ENCODE peak calls at places on chromosome 12, in ten cellular contexts. One of them, this sample, is unnamed.
A peak's percentile ranks its signal among the peaks of the same experiment; 100 is the strongest.

GRCh38 chr12:124658302-124658701 is 90.9 kb upstream of the NCOR2 start:
- DNase-seq in astrocyte of the spinal cord: no peak
- DNase-seq in epithelial cell of esophagus: no peak
- DNase-seq in Caco-2: no peak
- DNase-seq in natural killer cell: no peak
- DNase-seq in gastrocnemius medialis: no peak
- DNase-seq in psoas muscle: no peak
- DNase-seq in fibroblast of villous mesenchyme: no peak
- DNase-seq in suprapubic skin: no peak
- DNase-seq in neural crest cell: no peak
- DNase-seq in this sample: no peak

GRCh38 chr12:6069452-6070093 is 54.9 kb downstream of the VWF start:
- DNase-seq in astrocyte of the spinal cord: peak; percentile 78
- DNase-seq in natural killer cell: no peak
- DNase-seq in gastrocnemius medialis: no peak
- DNase-seq in fibroblast of villous mesenchyme: peak; percentile 91
- DNase-seq in suprapubic skin: no peak
- DNase-seq in psoas muscle: no peak
- DNase-seq in epithelial cell of esophagus: peak; percentile 88
- DNase-seq in Caco-2: no peak
- DNase-seq in neural crest cell: no peak
- DNase-seq in this sample: no peak

GRCh38 chr12:62653740-62654139 is 187.1 kb downstream of the MON2 start:
- DNase-seq in epithelial cell of esophagus: no peak
- DNase-seq in psoas muscle: no peak
- DNase-seq in natural killer cell: no peak
- DNase-seq in astrocyte of the spinal cord: no peak
- DNase-seq in suprapubic skin: no peak
- DNase-seq in fibroblast of villous mesenchyme: no peak
- DNase-seq in neural crest cell: no peak
- DNase-seq in gastrocnemius medialis: no peak
- DNase-seq in Caco-2: no peak
- DNase-seq in this sample: no peak

GRCh38 chr12:52585951-52586350 is 12.3 kb upstream of the KRT74 start:
- DNase-seq in epithelial cell of esophagus: no peak
- DNase-seq in psoas muscle: no peak
- DNase-seq in suprapubic skin: no peak
- DNase-seq in natural killer cell: peak; percentile 59
- DNase-seq in neural crest cell: no peak
- DNase-seq in astrocyte of the spinal cord: no peak
- DNase-seq in Caco-2: no peak
- DNase-seq in fibroblast of villous mesenchyme: no peak
- DNase-seq in gastrocnemius medialis: no peak
- DNase-seq in this sample: no peak

GRCh38 chr12:120234643-120235368 is 30.7 kb downstream of the PXN start:
- DNase-seq in Caco-2: peak; percentile 82
- DNase-seq in epithelial cell of esophagus: peak; percentile 86
- DNase-seq in neural crest cell: peak; percentile 44
- DNase-seq in psoas muscle: peak; percentile 96
- DNase-seq in astrocyte of the spinal cord: peak; percentile 96
- DNase-seq in fibroblast of villous mesenchyme: peak; percentile 95
- DNase-seq in natural killer cell: no peak
- DNase-seq in gastrocnemius medialis: peak; percentile 99
- DNase-seq in suprapubic skin: peak; percentile 94
- DNase-seq in this sample: peak; percentile 88

GRCh38 chr12:65501093-65501621 is 222.7 kb downstream of the MSRB3 start:
- DNase-seq in psoas muscle: peak; percentile 76
- DNase-seq in suprapubic skin: no peak
- DNase-seq in fibroblast of villous mesenchyme: no peak
- DNase-seq in neural crest cell: no peak
- DNase-seq in epithelial cell of esophagus: no peak
- DNase-seq in gastrocnemius medialis: peak; percentile 25
- DNase-seq in astrocyte of the spinal cord: peak; percentile 56
- DNase-seq in Caco-2: no peak
- DNase-seq in natural killer cell: no peak
- DNase-seq in this sample: peak; percentile 74

GRCh38 chr12:49895773-49896172 is 7.9 kb downstream of the FAIM2 start:
- DNase-seq in gastrocnemius medialis: no peak
- DNase-seq in epithelial cell of esophagus: no peak
- DNase-seq in psoas muscle: peak; percentile 28
- DNase-seq in Caco-2: no peak
- DNase-seq in suprapubic skin: no peak
- DNase-seq in fibroblast of villous mesenchyme: no peak
- DNase-seq in neural crest cell: no peak
- DNase-seq in natural killer cell: no peak
- DNase-seq in astrocyte of the spinal cord: no peak
- DNase-seq in this sample: no peak

GRCh38 chr12:109757671-109758265 is 44.1 kb downstream of the FAM222A start:
- DNase-seq in Caco-2: no peak
- DNase-seq in astrocyte of the spinal cord: no peak
- DNase-seq in psoas muscle: peak; percentile 18
- DNase-seq in natural killer cell: no peak
- DNase-seq in gastrocnemius medialis: no peak
- DNase-seq in neural crest cell: no peak
- DNase-seq in suprapubic skin: peak; percentile 30
- DNase-seq in epithelial cell of esophagus: no peak
- DNase-seq in fibroblast of villous mesenchyme: no peak
- DNase-seq in this sample: no peak

GRCh38 chr12:63940295-63940997 is 95.9 kb downstream of the SRGAP1 start:
- DNase-seq in gastrocnemius medialis: no peak
- DNase-seq in Caco-2: no peak
- DNase-seq in epithelial cell of esophagus: no peak
- DNase-seq in natural killer cell: no peak
- DNase-seq in neural crest cell: no peak
- DNase-seq in fibroblast of villous mesenchyme: no peak
- DNase-seq in suprapubic skin: no peak
- DNase-seq in psoas muscle: no peak
- DNase-seq in astrocyte of the spinal cord: no peak
- DNase-seq in this sample: no peak

GRCh38 chr12:117900561-117900960 is 68.2 kb downstream of the KSR2 start:
- DNase-seq in fibroblast of villous mesenchyme: no peak
- DNase-seq in psoas muscle: no peak
- DNase-seq in suprapubic skin: no peak
- DNase-seq in astrocyte of the spinal cord: peak; percentile 10
- DNase-seq in natural killer cell: no peak
- DNase-seq in Caco-2: no peak
- DNase-seq in neural crest cell: no peak
- DNase-seq in gastrocnemius medialis: no peak
- DNase-seq in epithelial cell of esophagus: peak; percentile 15
- DNase-seq in this sample: no peak

GRCh38 chr12:2238111-2238510 is 185.3 kb downstream of the CACNA1C start:
- DNase-seq in suprapubic skin: no peak
- DNase-seq in Caco-2: no peak
- DNase-seq in gastrocnemius medialis: no peak
- DNase-seq in psoas muscle: no peak
- DNase-seq in natural killer cell: no peak
- DNase-seq in epithelial cell of esophagus: no peak
- DNase-seq in fibroblast of villous mesenchyme: no peak
- DNase-seq in astrocyte of the spinal cord: no peak
- DNase-seq in neural crest cell: no peak
- DNase-seq in this sample: no peak

GRCh38 chr12:112314981-112315380 is 67.2 kb downstream of the HECTD4 start:
- DNase-seq in epithelial cell of esophagus: peak; percentile 4
- DNase-seq in natural killer cell: no peak
- DNase-seq in neural crest cell: no peak
- DNase-seq in gastrocnemius medialis: no peak
- DNase-seq in astrocyte of the spinal cord: peak; percentile 42
- DNase-seq in psoas muscle: no peak
- DNase-seq in suprapubic skin: no peak
- DNase-seq in fibroblast of villous mesenchyme: no peak
- DNase-seq in Caco-2: no peak
- DNase-seq in this sample: no peak

GRCh38 chr12:72491399-72491798 is 219.2 kb downstream of the TRHDE start:
- DNase-seq in fibroblast of villous mesenchyme: peak; percentile 16
- DNase-seq in neural crest cell: no peak
- DNase-seq in Caco-2: no peak
- DNase-seq in gastrocnemius medialis: no peak
- DNase-seq in epithelial cell of esophagus: no peak
- DNase-seq in psoas muscle: no peak
- DNase-seq in astrocyte of the spinal cord: no peak
- DNase-seq in suprapubic skin: no peak
- DNase-seq in natural killer cell: no peak
- DNase-seq in this sample: no peak

GRCh38 chr12:124296916-124297351 is 2.0 kb downstream of the RFLNA start:
- DNase-seq in astrocyte of the spinal cord: no peak
- DNase-seq in fibroblast of villous mesenchyme: no peak
- DNase-seq in psoas muscle: peak; percentile 56
- DNase-seq in epithelial cell of esophagus: no peak
- DNase-seq in suprapubic skin: no peak
- DNase-seq in natural killer cell: no peak
- DNase-seq in Caco-2: no peak
- DNase-seq in gastrocnemius medialis: peak; percentile 29
- DNase-seq in neural crest cell: no peak
- DNase-seq in this sample: no peak

GRCh38 chr12:47222592-47222959 is 142.8 kb upstream of the AMIGO2 start:
- DNase-seq in Caco-2: no peak
- DNase-seq in natural killer cell: no peak
- DNase-seq in epithelial cell of esophagus: no peak
- DNase-seq in neural crest cell: no peak
- DNase-seq in suprapubic skin: no peak
- DNase-seq in fibroblast of villous mesenchyme: no peak
- DNase-seq in psoas muscle: no peak
- DNase-seq in astrocyte of the spinal cord: no peak
- DNase-seq in gastrocnemius medialis: no peak
- DNase-seq in this sample: no peak

GRCh38 chr12:95336387-95337067 is 118.9 kb downstream of the VEZT start:
- DNase-seq in psoas muscle: peak; percentile 79
- DNase-seq in astrocyte of the spinal cord: peak; percentile 89
- DNase-seq in Caco-2: peak; percentile 85
- DNase-seq in suprapubic skin: peak; percentile 74
- DNase-seq in fibroblast of villous mesenchyme: peak; percentile 88
- DNase-seq in neural crest cell: peak; percentile 61
- DNase-seq in gastrocnemius medialis: peak; percentile 75
- DNase-seq in natural killer cell: no peak
- DNase-seq in epithelial cell of esophagus: peak; percentile 81
- DNase-seq in this sample: peak; percentile 33
- TF ChIP-seq CTCF in psoas muscle: peak; percentile 92
- TF ChIP-seq CTCF in astrocyte of the spinal cord: peak; percentile 98
- TF ChIP-seq CTCF in Caco-2: peak; percentile 66
- TF ChIP-seq CTCF in suprapubic skin: peak; percentile 71
- TF ChIP-seq CTCF in fibroblast of villous mesenchyme: peak; percentile 92
- TF ChIP-seq CTCF in neural crest cell: peak; percentile 79
- TF ChIP-seq CTCF in gastrocnemius medialis: peak; percentile 92
- TF ChIP-seq CTCF in natural killer cell: no peak
- TF ChIP-seq CTCF in epithelial cell of esophagus: peak; percentile 97
- TF ChIP-seq CTCF in this sample: peak; percentile 94

GRCh38 chr12:9103050-9103854 is 12.5 kb downstream of the A2M start:
- DNase-seq in epithelial cell of esophagus: no peak
- DNase-seq in psoas muscle: no peak
- DNase-seq in gastrocnemius medialis: no peak
- DNase-seq in neural crest cell: no peak
- DNase-seq in fibroblast of villous mesenchyme: no peak
- DNase-seq in Caco-2: no peak
- DNase-seq in suprapubic skin: no peak
- DNase-seq in natural killer cell: no peak
- DNase-seq in astrocyte of the spinal cord: no peak
- DNase-seq in this sample: no peak
- TF ChIP-seq CTCF in epithelial cell of esophagus: no peak
- TF ChIP-seq CTCF in psoas muscle: no peak
- TF ChIP-seq CTCF in gastrocnemius medialis: no peak
- TF ChIP-seq CTCF in neural crest cell: peak; percentile 37
- TF ChIP-seq CTCF in fibroblast of villous mesenchyme: no peak
- TF ChIP-seq CTCF in Caco-2: peak; percentile 10
- TF ChIP-seq CTCF in suprapubic skin: no peak
- TF ChIP-seq CTCF in natural killer cell: no peak
- TF ChIP-seq CTCF in astrocyte of the spinal cord: no peak
- TF ChIP-seq CTCF in this sample: no peak

GRCh38 chr12:32301216-32301615 is 98.1 kb upstream of the FGD4 start:
- DNase-seq in astrocyte of the spinal cord: no peak
- DNase-seq in natural killer cell: no peak
- DNase-seq in psoas muscle: no peak
- DNase-seq in epithelial cell of esophagus: no peak
- DNase-seq in Caco-2: no peak
- DNase-seq in gastrocnemius medialis: no peak
- DNase-seq in suprapubic skin: no peak
- DNase-seq in neural crest cell: no peak
- DNase-seq in fibroblast of villous mesenchyme: peak; percentile 60
- DNase-seq in this sample: no peak

GRCh38 chr12:32302218-32302826 is 97.0 kb upstream of the FGD4 start:
- DNase-seq in suprapubic skin: no peak
- DNase-seq in Caco-2: no peak
- DNase-seq in epithelial cell of esophagus: peak; percentile 49
- DNase-seq in psoas muscle: no peak
- DNase-seq in gastrocnemius medialis: no peak
- DNase-seq in astrocyte of the spinal cord: no peak
- DNase-seq in natural killer cell: no peak
- DNase-seq in fibroblast of villous mesenchyme: peak; percentile 28
- DNase-seq in neural crest cell: no peak
- DNase-seq in this sample: no peak

GRCh38 chr12:32303171-32303570 is 96.2 kb upstream of the FGD4 start:
- DNase-seq in epithelial cell of esophagus: no peak
- DNase-seq in suprapubic skin: no peak
- DNase-seq in natural killer cell: no peak
- DNase-seq in Caco-2: no peak
- DNase-seq in fibroblast of villous mesenchyme: no peak
- DNase-seq in astrocyte of the spinal cord: no peak
- DNase-seq in neural crest cell: no peak
- DNase-seq in psoas muscle: no peak
- DNase-seq in gastrocnemius medialis: no peak
- DNase-seq in this sample: no peak

GRCh38 chr12:32307352-32307751 is 92.0 kb upstream of the FGD4 start:
- DNase-seq in epithelial cell of esophagus: no peak
- DNase-seq in suprapubic skin: no peak
- DNase-seq in neural crest cell: no peak
- DNase-seq in fibroblast of villous mesenchyme: no peak
- DNase-seq in psoas muscle: no peak
- DNase-seq in gastrocnemius medialis: no peak
- DNase-seq in astrocyte of the spinal cord: no peak
- DNase-seq in natural killer cell: no peak
- DNase-seq in Caco-2: no peak
- DNase-seq in this sample: no peak

DNA sequence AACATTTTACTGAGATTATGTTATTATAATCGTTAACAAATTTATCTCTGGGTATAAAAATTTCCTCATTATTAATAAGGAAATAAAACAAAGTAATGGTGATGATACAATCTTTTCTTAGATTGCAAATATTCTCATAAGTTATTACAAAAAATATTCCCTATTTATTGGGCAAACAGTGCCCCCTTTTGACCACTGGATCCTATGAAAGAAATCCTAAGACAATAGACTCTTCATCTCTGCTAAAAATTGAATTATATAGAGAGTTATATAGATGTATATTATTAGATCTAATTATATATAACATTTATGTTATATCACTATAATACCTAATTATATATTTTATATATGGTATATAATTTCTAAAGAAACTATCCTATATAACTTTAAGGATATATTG is 94.2 kb upstream of the FGD4 start:
- DNase-seq in epithelial cell of esophagus: peak; percentile 51
- DNase-seq in Caco-2: peak; percentile 61
- DNase-seq in fibroblast of villous mesenchyme: peak; percentile 17
- DNase-seq in neural crest cell: no peak
- DNase-seq in astrocyte of the spinal cord: peak; percentile 55
- DNase-seq in natural killer cell: no peak
- DNase-seq in psoas muscle: no peak
- DNase-seq in gastrocnemius medialis: no peak
- DNase-seq in suprapubic skin: no peak
- DNase-seq in this sample: no peak
- TF ChIP-seq CTCF in epithelial cell of esophagus: peak; percentile 45
- TF ChIP-seq CTCF in Caco-2: peak; percentile 81
- TF ChIP-seq CTCF in fibroblast of villous mesenchyme: no peak
- TF ChIP-seq CTCF in neural crest cell: no peak
- TF ChIP-seq CTCF in astrocyte of the spinal cord: peak; percentile 52
- TF ChIP-seq CTCF in natural killer cell: peak; percentile 60
- TF ChIP-seq CTCF in psoas muscle: peak; percentile 33
- TF ChIP-seq CTCF in gastrocnemius medialis: no peak
- TF ChIP-seq CTCF in suprapubic skin: peak; percentile 14
- TF ChIP-seq CTCF in this sample: peak; percentile 69

GRCh38 chr12:58920102-58920955 is at the start of gene LRIG3:
- DNase-seq in astrocyte of the spinal cord: peak; percentile 96
- DNase-seq in gastrocnemius medialis: peak; percentile 85
- DNase-seq in neural crest cell: peak; percentile 76
- DNase-seq in fibroblast of villous mesenchyme: peak; percentile 91
- DNase-seq in suprapubic skin: peak; percentile 93
- DNase-seq in Caco-2: peak; percentile 88
- DNase-seq in natural killer cell: no peak
- DNase-seq in psoas muscle: peak; percentile 94
- DNase-seq in epithelial cell of esophagus: peak; percentile 89
- DNase-seq in this sample: peak; percentile 92
- TF ChIP-seq CTCF in astrocyte of the spinal cord: no peak
- TF ChIP-seq CTCF in gastrocnemius medialis: no peak
- TF ChIP-seq CTCF in neural crest cell: peak; percentile 50
- TF ChIP-seq CTCF in fibroblast of villous mesenchyme: no peak
- TF ChIP-seq CTCF in suprapubic skin: no peak
- TF ChIP-seq CTCF in Caco-2: no peak
- TF ChIP-seq CTCF in natural killer cell: no peak
- TF ChIP-seq CTCF in psoas muscle: no peak
- TF ChIP-seq CTCF in epithelial cell of esophagus: peak; percentile 1
- TF ChIP-seq CTCF in this sample: no peak